ENCODE peak calls at places on chromosome 1, in nine cellular contexts. One of them, this sample, is unnamed.

GRCh38 chr1:1406821-1407100 is 332 bp downstream of the MRPL20 start:
- ATAC-seq in left lung: peak; percentile 6
- ATAC-seq in naive thymus-derived CD8-positive, alpha-beta T cell: peak; percentile 1
- ATAC-seq in Right ventricle myocardium superior: peak; percentile 4
- ATAC-seq in upper lobe of right lung: no peak
- ATAC-seq in heart left ventricle: no peak
- ATAC-seq in T-helper 17 cell: peak; percentile 3
- ATAC-seq in CD4-positive, CD25-positive, alpha-beta regulatory T cell: no peak
- ATAC-seq in right cardiac atrium: peak; percentile 2
- ATAC-seq in this sample: no peak

GRCh38 chr1:59432531-59433439 is 135.9 kb downstream of the FGGY start:
- ATAC-seq in CD4-positive, CD25-positive, alpha-beta regulatory T cell: no peak
- ATAC-seq in upper lobe of right lung: peak; percentile 39
- ATAC-seq in heart left ventricle: no peak
- ATAC-seq in right cardiac atrium: no peak
- ATAC-seq in naive thymus-derived CD8-positive, alpha-beta T cell: no peak
- ATAC-seq in T-helper 17 cell: no peak
- ATAC-seq in left lung: peak; percentile 71
- ATAC-seq in Right ventricle myocardium superior: no peak
- ATAC-seq in this sample: no peak

GRCh38 chr1:15559189-15559815 is 25.5 kb downstream of the AGMAT start:
- ATAC-seq in naive thymus-derived CD8-positive, alpha-beta T cell: no peak
- ATAC-seq in upper lobe of right lung: no peak
- ATAC-seq in left lung: no peak
- ATAC-seq in T-helper 17 cell: no peak
- ATAC-seq in CD4-positive, CD25-positive, alpha-beta regulatory T cell: no peak
- ATAC-seq in Right ventricle myocardium superior: no peak
- ATAC-seq in heart left ventricle: no peak
- ATAC-seq in right cardiac atrium: no peak
- ATAC-seq in this sample: no peak

GRCh38 chr1:224447251-224447650 is 12.7 kb upstream of the WDR26 start:
- ATAC-seq in CD4-positive, CD25-positive, alpha-beta regulatory T cell: no peak
- ATAC-seq in right cardiac atrium: peak; percentile 75
- ATAC-seq in upper lobe of right lung: peak; percentile 74
- ATAC-seq in heart left ventricle: peak; percentile 70
- ATAC-seq in Right ventricle myocardium superior: peak; percentile 53
- ATAC-seq in naive thymus-derived CD8-positive, alpha-beta T cell: no peak
- ATAC-seq in T-helper 17 cell: no peak
- ATAC-seq in left lung: peak; percentile 83
- ATAC-seq in this sample: peak; percentile 82

GRCh38 chr1:39782103-39782502 is 6.6 kb downstream of the BMP8B start:
- ATAC-seq in naive thymus-derived CD8-positive, alpha-beta T cell: no peak
- ATAC-seq in heart left ventricle: no peak
- ATAC-seq in right cardiac atrium: no peak
- ATAC-seq in left lung: no peak
- ATAC-seq in Right ventricle myocardium superior: no peak
- ATAC-seq in upper lobe of right lung: no peak
- ATAC-seq in T-helper 17 cell: no peak
- ATAC-seq in CD4-positive, CD25-positive, alpha-beta regulatory T cell: no peak
- ATAC-seq in this sample: no peak

GRCh38 chr1:59436637-59437036 is 139.7 kb downstream of the FGGY start:
- ATAC-seq in upper lobe of right lung: peak; percentile 19
- ATAC-seq in CD4-positive, CD25-positive, alpha-beta regulatory T cell: no peak
- ATAC-seq in Right ventricle myocardium superior: no peak
- ATAC-seq in naive thymus-derived CD8-positive, alpha-beta T cell: no peak
- ATAC-seq in T-helper 17 cell: no peak
- ATAC-seq in heart left ventricle: no peak
- ATAC-seq in right cardiac atrium: no peak
- ATAC-seq in left lung: no peak
- ATAC-seq in this sample: no peak

GRCh38 chr1:204435246-204435885 is 23.7 kb upstream of the PPP1R15B start:
- ATAC-seq in naive thymus-derived CD8-positive, alpha-beta T cell: no peak
- ATAC-seq in Right ventricle myocardium superior: peak; percentile 79
- ATAC-seq in upper lobe of right lung: peak; percentile 65
- ATAC-seq in CD4-positive, CD25-positive, alpha-beta regulatory T cell: no peak
- ATAC-seq in heart left ventricle: no peak
- ATAC-seq in right cardiac atrium: peak; percentile 27
- ATAC-seq in T-helper 17 cell: no peak
- ATAC-seq in left lung: peak; percentile 31
- ATAC-seq in this sample: peak; percentile 78

GRCh38 chr1:15336866-15337265 is 72.8 kb upstream of the EFHD2 start:
- ATAC-seq in left lung: no peak
- ATAC-seq in naive thymus-derived CD8-positive, alpha-beta T cell: no peak
- ATAC-seq in upper lobe of right lung: peak; percentile 10
- ATAC-seq in CD4-positive, CD25-positive, alpha-beta regulatory T cell: no peak
- ATAC-seq in T-helper 17 cell: no peak
- ATAC-seq in Right ventricle myocardium superior: peak; percentile 11
- ATAC-seq in right cardiac atrium: peak; percentile 52
- ATAC-seq in heart left ventricle: peak; percentile 70
- ATAC-seq in this sample: peak; percentile 35

GRCh38 chr1:236400061-236400638 is 6.1 kb downstream of the EDARADD start:
- ATAC-seq in Right ventricle myocardium superior: no peak
- ATAC-seq in T-helper 17 cell: no peak
- ATAC-seq in left lung: no peak
- ATAC-seq in upper lobe of right lung: no peak
- ATAC-seq in CD4-positive, CD25-positive, alpha-beta regulatory T cell: no peak
- ATAC-seq in right cardiac atrium: no peak
- ATAC-seq in naive thymus-derived CD8-positive, alpha-beta T cell: no peak
- ATAC-seq in heart left ventricle: no peak
- ATAC-seq in this sample: no peak

This sample was measured in gastroesophageal sphincter.